ENCODE peak calls at places on chromosomes 7 and 10, in ten cellular contexts. P is OCI-LY7, Q is left ventricle myocardium inferior, C is ovary, L is astrocyte of the spinal cord, E is NB4, G is PC-3, H is cardiac fibroblast, V is mesothelial cell of epicardium, Z is transverse colon. A is an unnamed sample.

GRCh38 chr7:40749877-40750276 is 615.1 kb downstream of the SUGCT start:
- DNase-seq in C (no peak), G (peak), H (peak), Z (no peak), E (no peak), V (no peak), Q (no peak), P (no peak), L (peak), A (no peak)

GRCh38 chr7:4792537-4793126 is 17.2 kb downstream of the AP5Z1 start:
- DNase-seq in Z (no peak), V (no peak), Q (no peak), E (no peak), G (no peak), P (no peak), L (peak), C (peak), H (no peak), A (no peak)

GRCh38 chr10:4671451-4672145 is 154.4 kb upstream of the AKR1E2 start:
- DNase-seq in G (peak), P (no peak), C (no peak), Z (no peak), H (peak), L (peak), E (no peak), Q (no peak), V (no peak), A (no peak)

GRCh38 chr7:727104-727805 is at the start of gene PRKAR1B:
- DNase-seq in Q (no peak), L (no peak), H (no peak), E (peak), P (peak), Z (peak), C (peak), V (no peak), G (peak), A (no peak)

GRCh38 chr10:125035136-125035535 is 93.2 kb downstream of the ZRANB1 start:
- DNase-seq in G (peak), P (no peak), Q (no peak), Z (no peak), V (no peak), L (peak), E (no peak), H (peak), C (no peak), A (no peak)

GRCh38 chr10:117132751-117133231 is 5.3 kb downstream of the VAX1 start:
- DNase-seq in Z (no peak), L (no peak), Q (no peak), P (no peak), C (no peak), E (no peak), H (no peak), G (no peak), V (no peak), A (no peak)

GRCh38 chr10:90924552-90924951 is 3.7 kb upstream of the ANKRD1 start:
- DNase-seq in H (no peak), G (no peak), L (no peak), V (no peak), C (no peak), E (no peak), Q (no peak), Z (no peak), P (no peak), A (no peak)

GRCh38 chr7:47638679-47639306 is 56.9 kb upstream of the TNS3 start:
- DNase-seq in Q (no peak), E (no peak), L (peak), G (no peak), H (no peak), V (no peak), C (peak), Z (peak), P (no peak), A (no peak)

GRCh38 chr7:25860206-25860881 is 291.7 kb upstream of the NFE2L3 start:
- DNase-seq in P (no peak), C (no peak), G (no peak), H (no peak), Q (no peak), Z (no peak), E (peak), L (peak), V (no peak), A (no peak)

GRCh38 chr7:83366629-83367028 is 203.9 kb upstream of the PCLO start:
- DNase-seq in E (no peak), H (no peak), C (no peak), Z (no peak), Q (no peak), L (no peak), G (peak), V (no peak), P (no peak), A (no peak)
- TF ChIP-seq CTCF in E (no peak), H (no peak), C (no peak), Z (no peak), Q (no peak), L (no peak), G (peak), V (peak), P (peak), A (no peak)

GRCh38 chr7:100127866-100128601 is 1.3 kb downstream of the MBLAC1 start:
- DNase-seq in Q (no peak), L (no peak), Z (peak), H (no peak), G (peak), P (peak), E (peak), V (peak), C (peak), A (no peak)
- TF ChIP-seq CTCF in Q (no peak), L (no peak), Z (no peak), H (no peak), G (no peak), P (no peak), E (no peak), V (no peak), C (no peak), A (no peak)

GRCh38 chr7:2921748-2922147 is 77.6 kb upstream of the GNA12 start:
- DNase-seq in Q (no peak), P (no peak), L (no peak), V (no peak), G (peak), E (no peak), C (no peak), H (no peak), Z (no peak), A (no peak)
- TF ChIP-seq CTCF in Q (no peak), P (peak), L (peak), V (no peak), G (peak), E (peak), C (no peak), H (peak), Z (no peak), A (no peak)

DNA sequence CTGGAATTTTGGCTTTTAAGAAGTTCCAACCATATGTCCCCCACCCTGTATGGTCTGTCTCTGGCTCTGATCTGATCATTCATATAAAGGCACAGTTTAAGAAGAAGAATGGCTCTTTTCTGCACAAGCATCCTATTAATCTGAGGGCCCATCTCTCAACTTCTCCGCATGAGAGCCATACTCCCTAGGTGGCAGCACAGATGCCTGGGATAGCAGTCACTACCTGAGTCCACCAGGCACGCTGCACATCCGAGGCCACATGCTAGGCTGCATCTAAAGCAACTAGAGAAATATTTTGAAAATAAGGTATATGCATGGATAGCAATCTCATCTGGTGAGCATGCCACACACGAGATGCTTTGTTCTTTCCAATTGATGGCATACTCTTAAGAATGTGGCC is 565.5 kb downstream of the PARD3 start:
- DNase-seq in C (no peak), H (no peak), G (peak), Q (no peak), V (no peak), L (no peak), E (no peak), P (no peak), Z (no peak), A (no peak)
- TF ChIP-seq CTCF in C (no peak), H (no peak), G (peak), Q (no peak), V (no peak), L (no peak), E (no peak), P (no peak), Z (no peak), A (no peak)

GRCh38 chr10:79072041-79072441 is 3.3 kb downstream of the ZMIZ1 start:
- DNase-seq in G (peak), E (no peak), P (no peak), Z (no peak), V (no peak), C (no peak), Q (no peak), H (no peak), L (no peak), A (no peak)

GRCh38 chr10:79071535-79071923 is 2.8 kb downstream of the ZMIZ1 start:
- DNase-seq in V (no peak), C (no peak), Z (no peak), L (no peak), Q (no peak), P (no peak), G (no peak), E (no peak), H (no peak), A (no peak)

GRCh38 chr10:79069325-79070090 is 742 bp downstream of the ZMIZ1 start:
- DNase-seq in L (peak), Z (peak), G (peak), H (peak), C (peak), Q (peak), P (peak), E (peak), V (peak), A (peak)

GRCh38 chr10:79070611-79071534 is 2.1 kb downstream of the ZMIZ1 start:
- DNase-seq in H (peak), G (peak), Z (peak), L (peak), P (no peak), V (peak), C (peak), Q (peak), E (peak), A (peak)

GRCh38 chr10:79070091-79070610 is 1.4 kb downstream of the ZMIZ1 start:
- DNase-seq in G (peak), L (no peak), C (peak), Z (peak), E (no peak), P (no peak), V (peak), Q (peak), H (no peak), A (no peak)
- TF ChIP-seq CTCF in G (no peak), L (no peak), C (no peak), Z (no peak), E (no peak), P (no peak), V (no peak), Q (no peak), H (no peak), A (no peak)

DNA sequence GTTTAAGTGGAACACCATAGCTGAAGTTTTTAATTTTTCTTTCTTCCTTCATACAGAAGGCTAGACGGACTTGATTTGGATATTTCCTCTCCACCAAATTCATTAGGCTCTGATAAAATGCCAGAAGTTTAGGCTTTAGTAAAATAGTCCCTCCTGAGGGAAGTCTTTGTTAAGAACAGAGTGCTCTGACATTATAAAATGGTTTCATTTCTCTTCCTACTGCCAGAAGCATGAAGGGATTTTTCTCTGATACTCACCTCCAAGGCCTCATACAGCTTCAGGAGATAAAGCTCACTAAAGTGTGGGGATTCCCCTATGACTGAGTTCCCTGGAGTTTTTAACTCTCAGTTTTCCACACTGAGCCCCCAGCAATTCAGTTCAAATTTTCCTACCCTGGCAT is 1489.6 kb downstream of the REEP3 start:
- DNase-seq in E (no peak), Q (no peak), Z (no peak), L (no peak), P (no peak), G (no peak), H (no peak), V (no peak), C (no peak), A (no peak)
- TF ChIP-seq CTCF in E (no peak), Q (no peak), Z (no peak), L (no peak), P (no peak), G (no peak), H (no peak), V (no peak), C (no peak), A (no peak)

GRCh38 chr10:79065853-79066252 is 2.9 kb upstream of the ZMIZ1 start:
- DNase-seq in G (no peak), Q (no peak), P (no peak), E (no peak), H (no peak), C (no peak), V (no peak), Z (no peak), L (no peak), A (no peak)

GRCh38 chr10:79068203-79068561 is 584 bp upstream of the ZMIZ1 start:
- DNase-seq in Z (no peak), E (peak), C (no peak), L (no peak), V (no peak), H (no peak), P (peak), G (peak), Q (no peak), A (no peak)

GRCh38 chr10:79067241-79068202 is 1.2 kb upstream of the ZMIZ1 start:
- DNase-seq in V (peak), Z (peak), C (peak), H (peak), G (peak), P (peak), L (peak), E (peak), Q (peak), A (peak)

GRCh38 chr10:79066460-79067240 is 2.1 kb upstream of the ZMIZ1 start:
- DNase-seq in Q (no peak), P (no peak), C (peak), Z (no peak), E (peak), H (peak), V (no peak), G (peak), L (peak), A (no peak)

DNA sequence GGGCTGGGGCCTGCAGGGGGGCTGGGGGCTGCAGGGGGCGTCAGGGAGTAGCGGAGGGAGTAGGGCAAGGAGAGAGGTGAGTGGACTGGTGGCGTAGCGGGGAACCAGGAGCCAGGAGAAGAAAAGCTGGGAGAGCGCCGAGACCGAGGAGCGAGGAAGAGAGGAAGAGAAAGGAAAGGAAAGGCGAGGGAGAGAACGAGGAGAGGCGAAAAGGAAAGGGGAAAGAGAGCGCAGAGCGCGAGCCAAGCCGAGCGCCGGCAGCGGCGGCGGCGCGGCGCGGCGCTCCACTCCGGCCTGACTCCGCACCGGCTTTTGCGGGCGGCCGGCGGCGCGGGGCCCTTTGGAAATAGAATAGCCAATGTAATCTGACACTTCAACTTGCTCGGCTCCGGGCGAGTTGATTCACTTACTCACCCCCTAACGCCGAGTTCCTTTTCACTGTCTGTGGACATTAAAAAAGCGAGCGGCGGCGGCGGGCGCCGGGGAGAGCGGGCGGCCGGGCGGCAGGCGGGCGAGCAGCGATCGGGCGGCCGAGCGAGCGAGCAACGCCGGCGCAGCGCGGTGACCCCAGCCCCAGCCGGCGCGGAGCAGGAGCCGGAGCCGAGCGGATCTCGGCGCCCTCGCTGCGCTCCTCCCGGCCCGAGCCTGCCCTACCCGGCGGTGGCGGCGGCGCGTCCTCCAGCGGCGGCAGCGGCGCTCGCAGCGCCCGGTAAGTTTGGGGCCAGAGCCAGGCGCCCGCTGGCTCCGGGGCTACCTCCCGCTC is at the start of gene ZMIZ1:
- DNase-seq in Q (peak), E (peak), P (peak), H (peak), V (peak), G (peak), L (peak), Z (peak), C (peak), A (peak)
- TF ChIP-seq CTCF in Q (peak), E (no peak), P (peak), H (no peak), V (no peak), G (peak), L (peak), Z (no peak), C (no peak), A (no peak)

A was measured in natural killer cell.